ENCODE peak calls at places on chromosome 12, in seven cellular contexts. N is choroid plexus epithelial cell; V is T-helper 9 cell; S is NCI-H345; F is AG04450; U is GM04503; Y is activated CD4-positive, alpha-beta T cell treated with anti-CD3 and anti-CD28 coated beads for 1 hour. R is an unnamed sample.

GRCh38 chr12:123938679-123939480 is 33.8 kb downstream of the CCDC92 start:
- DNase-seq in N (peak), V (no peak), S (no peak), F (no peak), U (no peak), Y (no peak), R (no peak)

GRCh38 chr12:74066476-74066875 is 471.2 kb upstream of the ATXN7L3B start:
- DNase-seq in N (no peak), V (no peak), S (no peak), F (no peak), U (no peak), Y (no peak), R (no peak)

GRCh38 chr12:89450922-89451321 is 73.7 kb downstream of the GALNT4 start:
- DNase-seq in N (peak), V (no peak), S (no peak), F (peak), U (peak), Y (no peak), R (no peak)

GRCh38 chr12:122022393-122023338 is 982 bp downstream of the BCL7A start:
- DNase-seq in N (peak), V (peak), S (peak), F (no peak), U (no peak), Y (no peak), R (no peak)

GRCh38 chr12:110537605-110538409 is 35.7 kb downstream of the RAD9B start:
- DNase-seq in N (no peak), V (no peak), S (no peak), F (no peak), U (no peak), Y (no peak), R (peak)

GRCh38 chr12:111413442-111414086 is 7.8 kb downstream of the SH2B3 start:
- DNase-seq in N (peak), V (no peak), S (no peak), F (no peak), U (peak), Y (no peak), R (no peak)

GRCh38 chr12:15194947-15195346 is 26.3 kb downstream of the RERG start:
- DNase-seq in N (no peak), V (no peak), S (no peak), F (no peak), U (no peak), Y (no peak), R (no peak)

GRCh38 chr12:50211392-50212070 is 44.4 kb upstream of the CERS5 start:
- DNase-seq in N (peak), V (no peak), S (no peak), F (no peak), U (no peak), Y (no peak), R (no peak)

GRCh38 chr12:116717466-116718457 is 20.1 kb downstream of the SPRING1 start:
- DNase-seq in N (peak), V (no peak), S (peak), F (no peak), U (no peak), Y (no peak), R (no peak)